ENCODE peak calls at places on chromosomes 12 and 14, in six cellular contexts. A is bronchial epithelial cell; D is ureter; S is progenitor cell of endocrine pancreas; N is stimulated activated CD4-positive, alpha-beta T cell treated with anti-CD3 and anti-CD28 coated beads, TNF-alpha, amount 100 ng/mL, for 4 hours; W is activated T-cell treated with anti-CD3 and anti-CD28 coated beads, Interleukin-2, amount 50 U/mL, for 72 hours. U is an unnamed sample.

GRCh38 chr12:128534906-128535305 is 267.9 kb downstream of the TMEM132C start:
- DNase-seq in A (no peak), D (no peak), S (no peak), N (no peak), W (no peak), U (no peak)

GRCh38 chr14:50964683-50965390 is 20.6 kb upstream of the PYGL start:
- DNase-seq in A (peak; percentile 93), D (peak; percentile 79), S (no peak), N (no peak), W (no peak), U (peak; percentile 54)

GRCh38 chr14:75879031-75879430 is 102.8 kb downstream of the TGFB3 start:
- DNase-seq in A (peak; percentile 96), D (no peak), S (no peak), N (no peak), W (no peak), U (no peak)

GRCh38 chr12:104975621-104976343 is 10.3 kb upstream of the NOPCHAP1 start:
- DNase-seq in A (peak; percentile 84), D (no peak), S (no peak), N (no peak), W (no peak), U (no peak)

GRCh38 chr14:54691525-54692260 is 124.8 kb downstream of the SAMD4A start:
- DNase-seq in A (peak; percentile 67), D (peak; percentile 82), S (peak; percentile 53), N (peak; percentile 15), W (peak; percentile 59), U (peak; percentile 79)

GRCh38 chr12:73892181-73892580 is 645.5 kb upstream of the ATXN7L3B start:
- DNase-seq in A (peak; percentile 29), D (no peak), S (no peak), N (no peak), W (no peak), U (no peak)

GRCh38 chr12:93868771-93869170 is 191.6 kb downstream of the CRADD start:
- DNase-seq in A (no peak), D (no peak), S (no peak), N (no peak), W (no peak), U (no peak)

GRCh38 chr14:68627868-68628604 is 164.8 kb downstream of the ZFP36L1 start:
- DNase-seq in A (peak; percentile 31), D (no peak), S (peak; percentile 82), N (peak; percentile 43), W (peak; percentile 46), U (peak; percentile 77)

GRCh38 chr14:102927878-102928411 is 5.5 kb downstream of the AMN start:
- DNase-seq in A (no peak), D (no peak), S (no peak), N (no peak), W (no peak), U (no peak)

GRCh38 chr12:5615760-5616159 is 183.9 kb downstream of the NTF3 start:
- DNase-seq in A (no peak), D (no peak), S (no peak), N (no peak), W (no peak), U (no peak)

GRCh38 chr14:102878174-102878969 is 44.1 kb upstream of the AMN start:
- DNase-seq in A (no peak), D (no peak), S (no peak), N (no peak), W (no peak), U (no peak)

GRCh38 chr12:55736780-55737580 is 5.9 kb upstream of the GDF11 start:
- DNase-seq in A (peak; percentile 81), D (no peak), S (peak; percentile 49), N (no peak), W (peak; percentile 69), U (peak; percentile 85)

GRCh38 chr14:71437870-71438269 is 494.4 kb upstream of the RGS6 start:
- DNase-seq in A (peak; percentile 47), D (no peak), S (no peak), N (no peak), W (no peak), U (no peak)

GRCh38 chr14:74973905-74974363 is 18.5 kb upstream of the PGF start:
- DNase-seq in A (no peak), D (no peak), S (no peak), N (no peak), W (no peak), U (no peak)

GRCh38 chr14:99537399-99537798 is 56.2 kb downstream of the CCNK start:
- DNase-seq in A (peak; percentile 61), D (no peak), S (no peak), N (no peak), W (no peak), U (no peak)

GRCh38 chr14:92693998-92694780 is 54.2 kb downstream of the LGMN start:
- DNase-seq in A (peak; percentile 51), D (no peak), S (no peak), N (no peak), W (no peak), U (no peak)

GRCh38 chr14:58739674-58740073 is 101.9 kb downstream of the DACT1 start:
- DNase-seq in A (no peak), D (no peak), S (no peak), N (no peak), W (no peak), U (no peak)

GRCh38 chr12:109731231-109731731 is 17.7 kb downstream of the FAM222A start:
- DNase-seq in A (no peak), D (no peak), S (no peak), N (no peak), W (no peak), U (peak; percentile 19)